ENCODE peak calls at places on chromosomes 1 and 21, in six cellular contexts. L is kidney, K is prostate gland, Y is nephron progenitor cell, V is NCI-H1092 treated with DMSO at 0.1 percent for 48 hours, C is hypothalamus. H is an unnamed sample.

GRCh38 chr1:90717356-90717664 is 208 bp upstream of the BARHL2 start:
- DNase-seq in L (no peak), C (no peak), V (no peak), Y (no peak), K (no peak), H (no peak)

GRCh38 chr1:59877108-59877682 is 49.4 kb downstream of the CYP2J2 start:
- DNase-seq in V (no peak), C (no peak), Y (no peak), K (no peak), L (no peak), H (no peak)

GRCh38 chr1:165355221-165355976 is 1.1 kb downstream of the LMX1A start:
- DNase-seq in Y (peak), C (no peak), V (no peak), K (no peak), L (peak), H (no peak)

GRCh38 chr1:19113362-19114092 is 96.5 kb downstream of the UBR4 start:
- DNase-seq in K (no peak), L (no peak), C (no peak), Y (peak), V (peak), H (no peak)

GRCh38 chr1:114345930-114346479 is 165.0 kb downstream of the TRIM33 start:
- DNase-seq in V (peak), Y (peak), L (peak), C (no peak), K (no peak), H (no peak)

GRCh38 chr1:18736958-18737357 is 106.3 kb downstream of the PAX7 start:
- DNase-seq in C (no peak), K (no peak), V (no peak), Y (no peak), L (no peak), H (no peak)

GRCh38 chr1:153899509-153899908 is 23.3 kb downstream of the GATAD2B start:
- DNase-seq in Y (no peak), C (no peak), K (no peak), L (no peak), V (no peak), H (no peak)

GRCh38 chr1:115624859-115625258 is 16.9 kb upstream of the VANGL1 start:
- DNase-seq in Y (no peak), C (no peak), K (no peak), V (no peak), L (no peak), H (no peak)

GRCh38 chr1:220451541-220451940 is 76.4 kb upstream of the MARK1 start:
- DNase-seq in V (no peak), K (no peak), C (no peak), Y (no peak), L (no peak), H (no peak)

GRCh38 chr1:204670152-204670927 is 15.2 kb downstream of the LRRN2 start:
- DNase-seq in C (no peak), Y (no peak), L (no peak), K (no peak), V (no peak), H (no peak)

GRCh38 chr1:3673381-3674099 is 21.2 kb downstream of the TP73 start:
- DNase-seq in V (no peak), L (peak), C (no peak), Y (no peak), K (no peak), H (no peak)

GRCh38 chr21:29347274-29347681 is 48.6 kb downstream of the BACH1 start:
- DNase-seq in K (no peak), Y (no peak), V (no peak), L (no peak), C (no peak), H (no peak)

GRCh38 chr1:212313616-212314015 is 28.4 kb downstream of the PPP2R5A start:
- DNase-seq in V (no peak), K (no peak), C (no peak), L (no peak), Y (no peak), H (no peak)

GRCh38 chr1:51648180-51649109 is 31.6 kb downstream of the OSBPL9 start:
- DNase-seq in C (peak), K (no peak), L (no peak), V (no peak), Y (no peak), H (no peak)

GRCh38 chr21:32135401-32136363 is 143.2 kb downstream of the MIS18A start:
- DNase-seq in V (no peak), K (no peak), Y (no peak), C (no peak), L (no peak), H (no peak)

GRCh38 chr1:240352769-240353168 is 259.2 kb downstream of the GREM2 start:
- DNase-seq in C (no peak), L (no peak), Y (no peak), V (no peak), K (no peak), H (no peak)

GRCh38 chr1:151132676-151133338 is 13.6 kb downstream of the SEMA6C start:
- DNase-seq in V (no peak), Y (peak), L (peak), K (no peak), C (no peak), H (no peak)

H was measured in CD8-positive, alpha-beta memory T cell.